ENCODE peak calls at places on chromosomes 12 and 14, in five cellular contexts. Y is PC-3, N is cardiac fibroblast, P is mesothelial cell of epicardium, T is gastrocnemius medialis. Q is an unnamed sample.

GRCh38 chr14:104749111-104749649 is 3.8 kb upstream of the SIVA1 start:
- DNase-seq in Y (peak), N (no peak), P (no peak), T (peak), Q (no peak)

GRCh38 chr12:108717243-108717642 is 14.1 kb downstream of the CORO1C start:
- DNase-seq in Y (no peak), N (no peak), P (no peak), T (no peak), Q (no peak)

GRCh38 chr12:10554228-10554970 is 48.7 kb downstream of the EIF2S3B start:
- DNase-seq in Y (no peak), N (no peak), P (no peak), T (no peak), Q (no peak)

GRCh38 chr12:16266085-16266484 is 11.4 kb downstream of the SLC15A5 start:
- DNase-seq in Y (no peak), N (no peak), P (no peak), T (no peak), Q (no peak)

GRCh38 chr14:75469606-75470237 is 41.9 kb downstream of the JDP2 start:
- DNase-seq in Y (peak), N (no peak), P (no peak), T (no peak), Q (no peak)

GRCh38 chr12:754871-755562 is 2.6 kb downstream of the WNK1 start:
- DNase-seq in Y (peak), N (peak), P (no peak), T (no peak), Q (no peak)

GRCh38 chr14:21913759-21914158 is 240.1 kb upstream of the OR4E1 start:
- DNase-seq in Y (peak), N (peak), P (no peak), T (no peak), Q (peak)

GRCh38 chr14:105529506-105530445 is 3.4 kb downstream of the TMEM121 start:
- DNase-seq in Y (no peak), N (no peak), P (no peak), T (no peak), Q (no peak)

GRCh38 chr12:28640519-28640918 is 450.3 kb downstream of the CCDC91 start:
- DNase-seq in Y (no peak), N (no peak), P (no peak), T (no peak), Q (no peak)

GRCh38 chr12:18054925-18055324 is 35.1 kb downstream of the RERGL start:
- DNase-seq in Y (no peak), N (no peak), P (no peak), T (no peak), Q (no peak)

GRCh38 chr14:54343276-54344121 is 53.3 kb upstream of the CDKN3 start:
- DNase-seq in Y (peak), N (peak), P (no peak), T (no peak), Q (no peak)

DNA sequence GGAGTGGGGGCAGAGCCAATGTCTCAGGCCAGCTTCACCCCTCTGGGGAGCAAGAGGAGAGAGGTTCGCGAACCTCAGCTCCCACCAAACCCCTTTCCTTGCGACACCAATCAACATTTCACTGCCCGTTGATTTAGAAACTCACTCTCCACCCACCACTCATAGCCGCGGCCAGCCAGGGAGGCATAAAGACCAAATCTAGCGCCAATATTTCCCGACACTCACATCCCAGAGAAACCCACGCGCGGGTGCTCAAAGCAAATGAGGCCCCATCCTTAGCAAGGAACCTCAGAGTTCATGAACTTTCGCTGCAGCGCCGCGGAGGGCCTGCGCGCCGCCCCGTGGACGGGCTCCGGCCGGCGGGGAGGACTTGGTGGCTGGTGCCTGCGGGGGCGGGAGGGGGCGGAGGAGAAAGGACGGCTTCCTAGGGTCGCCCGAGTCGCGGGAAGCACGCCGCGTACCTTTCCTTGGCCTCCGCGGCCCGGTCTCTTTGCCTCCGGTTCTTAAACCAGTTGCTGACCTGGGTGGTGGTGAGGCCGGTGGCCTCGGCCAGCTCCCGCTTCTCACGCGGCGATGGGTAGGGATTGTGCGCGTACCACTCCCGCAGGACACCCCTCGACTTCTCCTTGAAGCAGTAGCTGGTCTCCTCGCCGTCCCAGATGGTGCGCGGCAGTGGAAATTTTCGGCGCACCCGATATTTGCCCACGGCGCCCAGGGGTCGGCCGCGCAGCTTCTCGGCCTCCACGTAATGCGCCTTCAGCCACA is 926 bp downstream of the SIX1 start:
- DNase-seq in Y (peak), N (no peak), P (no peak), T (peak), Q (no peak)
- TF ChIP-seq CTCF in Y (peak), N (no peak), P (no peak), T (no peak), Q (no peak)

GRCh38 chr14:94548999-94549985 is 11.9 kb upstream of the SERPINA4 start:
- DNase-seq in Y (peak), N (peak), P (peak), T (no peak), Q (peak)
- TF ChIP-seq CTCF in Y (peak), N (peak), P (peak), T (peak), Q (no peak)

GRCh38 chr14:100902295-100902694 is 1.2 kb downstream of the RTL1 start:
- DNase-seq in Y (peak), N (no peak), P (no peak), T (no peak), Q (no peak)
- TF ChIP-seq CTCF in Y (peak), N (no peak), P (no peak), T (no peak), Q (no peak)

GRCh38 chr12:80709811-80710726 is 2.6 kb downstream of the MYF6 start:
- DNase-seq in Y (peak), N (no peak), P (no peak), T (peak), Q (no peak)
- TF ChIP-seq CTCF in Y (peak), N (peak), P (no peak), T (peak), Q (no peak)

DNA sequence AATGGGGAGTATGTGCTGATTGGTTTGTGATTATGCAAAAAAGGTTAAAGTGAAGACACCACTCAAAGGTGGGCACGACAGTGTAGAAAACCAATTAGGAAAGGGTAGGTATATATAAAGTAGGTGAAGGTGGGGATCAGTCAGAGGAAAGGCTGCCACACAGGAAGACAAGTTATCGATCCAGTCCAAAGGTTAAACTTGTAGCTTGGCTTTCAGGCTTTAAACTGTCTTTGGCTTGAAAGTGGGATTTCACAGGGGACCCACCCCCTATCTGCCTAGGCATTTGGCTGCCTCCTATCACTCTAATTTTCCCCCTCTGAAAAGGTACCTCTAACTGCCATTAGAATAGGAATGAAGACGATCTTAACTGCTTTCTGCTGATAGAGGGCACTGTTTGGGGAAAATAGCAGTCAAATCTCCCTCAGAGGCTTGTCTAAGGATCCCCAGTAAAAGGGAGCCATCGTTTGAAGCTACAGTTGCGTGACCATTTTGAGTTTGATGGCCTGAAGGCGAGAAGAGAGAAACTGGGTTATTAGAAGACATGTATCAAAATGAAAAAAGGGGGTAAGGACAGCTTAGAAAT is 250.2 kb downstream of the GPHN start:
- DNase-seq in Y (peak), N (no peak), P (no peak), T (no peak), Q (no peak)
- TF ChIP-seq CTCF in Y (peak), N (no peak), P (no peak), T (no peak), Q (no peak)

GRCh38 chr14:59123526-59123925 is 64.9 kb upstream of the DAAM1 start:
- DNase-seq in Y (peak), N (peak), P (no peak), T (no peak), Q (no peak)

GRCh38 chr14:59125156-59125555 is 63.3 kb upstream of the DAAM1 start:
- DNase-seq in Y (no peak), N (no peak), P (no peak), T (no peak), Q (no peak)

GRCh38 chr14:59120931-59121330 is 67.5 kb upstream of the DAAM1 start:
- DNase-seq in Y (no peak), N (no peak), P (no peak), T (no peak), Q (no peak)

GRCh38 chr14:59126714-59127436 is 61.6 kb upstream of the DAAM1 start:
- DNase-seq in Y (peak), N (peak), P (no peak), T (no peak), Q (no peak)

GRCh38 chr14:59123975-59124374 is 64.5 kb upstream of the DAAM1 start:
- DNase-seq in Y (peak), N (peak), P (no peak), T (no peak), Q (no peak)
- TF ChIP-seq CTCF in Y (peak), N (peak), P (peak), T (no peak), Q (no peak)